ENCODE peak calls at places on chromosomes 3 and 15, in ten cellular contexts. One of them, this sample, is unnamed.

GRCh38 chr15:71337197-71337845 is 222.1 kb downstream of the THSD4 start:
- DNase-seq in H4: no peak
- DNase-seq in B cell: no peak
- DNase-seq in head of caudate nucleus: no peak
- DNase-seq in cardiac fibroblast: no peak
- DNase-seq in Kasumi-1: no peak
- DNase-seq in HEK293T: no peak
- DNase-seq in MV-4-11: no peak
- DNase-seq in AML-193: no peak
- DNase-seq in GM18507: no peak
- DNase-seq in this sample: no peak

GRCh38 chr15:22968356-22968755 is 11.8 kb downstream of the CYFIP1 start:
- DNase-seq in H4: peak
- DNase-seq in Kasumi-1: no peak
- DNase-seq in B cell: no peak
- DNase-seq in GM18507: no peak
- DNase-seq in HEK293T: no peak
- DNase-seq in head of caudate nucleus: no peak
- DNase-seq in cardiac fibroblast: peak
- DNase-seq in MV-4-11: no peak
- DNase-seq in AML-193: no peak
- DNase-seq in this sample: peak

GRCh38 chr15:68418611-68419161 is 13.3 kb downstream of the ITGA11 start:
- DNase-seq in AML-193: no peak
- DNase-seq in head of caudate nucleus: peak
- DNase-seq in B cell: no peak
- DNase-seq in HEK293T: no peak
- DNase-seq in Kasumi-1: no peak
- DNase-seq in GM18507: no peak
- DNase-seq in cardiac fibroblast: peak
- DNase-seq in MV-4-11: peak
- DNase-seq in H4: peak
- DNase-seq in this sample: no peak

GRCh38 chr3:57158813-57159678 is 6.1 kb downstream of the IL17RD start:
- DNase-seq in HEK293T: no peak
- DNase-seq in H4: peak
- DNase-seq in GM18507: no peak
- DNase-seq in head of caudate nucleus: no peak
- DNase-seq in B cell: no peak
- DNase-seq in cardiac fibroblast: no peak
- DNase-seq in MV-4-11: peak
- DNase-seq in Kasumi-1: peak
- DNase-seq in AML-193: peak
- DNase-seq in this sample: no peak

GRCh38 chr3:14477311-14477935 is 62.7 kb downstream of the GRIP2 start:
- DNase-seq in HEK293T: no peak
- DNase-seq in B cell: no peak
- DNase-seq in AML-193: no peak
- DNase-seq in MV-4-11: no peak
- DNase-seq in GM18507: no peak
- DNase-seq in cardiac fibroblast: no peak
- DNase-seq in Kasumi-1: no peak
- DNase-seq in H4: no peak
- DNase-seq in head of caudate nucleus: no peak
- DNase-seq in this sample: no peak

GRCh38 chr15:72474466-72474911 is 359 bp downstream of the ARIH1 start:
- DNase-seq in H4: no peak
- DNase-seq in head of caudate nucleus: no peak
- DNase-seq in Kasumi-1: no peak
- DNase-seq in B cell: no peak
- DNase-seq in HEK293T: peak
- DNase-seq in cardiac fibroblast: no peak
- DNase-seq in AML-193: peak
- DNase-seq in MV-4-11: no peak
- DNase-seq in GM18507: no peak
- DNase-seq in this sample: no peak

GRCh38 chr3:138284079-138284478 is 45.6 kb downstream of the NME9 start:
- DNase-seq in MV-4-11: no peak
- DNase-seq in Kasumi-1: no peak
- DNase-seq in H4: no peak
- DNase-seq in head of caudate nucleus: no peak
- DNase-seq in B cell: no peak
- DNase-seq in HEK293T: no peak
- DNase-seq in GM18507: no peak
- DNase-seq in cardiac fibroblast: no peak
- DNase-seq in AML-193: no peak
- DNase-seq in this sample: no peak

GRCh38 chr3:87503901-87504498 is 227.6 kb upstream of the POU1F1 start:
- DNase-seq in MV-4-11: peak
- DNase-seq in H4: peak
- DNase-seq in HEK293T: peak
- DNase-seq in GM18507: peak
- DNase-seq in AML-193: peak
- DNase-seq in B cell: no peak
- DNase-seq in head of caudate nucleus: no peak
- DNase-seq in cardiac fibroblast: peak
- DNase-seq in Kasumi-1: peak
- DNase-seq in this sample: peak

GRCh38 chr3:61381745-61382392 is 130.6 kb upstream of the FHIT start:
- DNase-seq in cardiac fibroblast: peak
- DNase-seq in MV-4-11: peak
- DNase-seq in H4: peak
- DNase-seq in head of caudate nucleus: no peak
- DNase-seq in AML-193: peak
- DNase-seq in B cell: peak
- DNase-seq in GM18507: peak
- DNase-seq in Kasumi-1: peak
- DNase-seq in HEK293T: peak
- DNase-seq in this sample: no peak

This sample was measured in non-pigmented ciliary epithelial cell.